ENCODE peak calls at places on chromosomes 12 and 14, in nine cellular contexts. K is CD8-positive, alpha-beta T cell; Y is Caco-2; W is stomach; H is GM12865; X is AG09319; P is GM13977; N is fibroblast of lung; L is right atrium auricular region. J is an unnamed sample.

GRCh38 chr12:95118138-95118787 is 44.8 kb upstream of the NR2C1 start:
- DNase-seq in W (no peak), N (peak; percentile 93), H (no peak), Y (no peak), X (peak; percentile 56), P (no peak), K (no peak), L (no peak), J (no peak)

GRCh38 chr14:81384900-81385299 is 15.2 kb downstream of the STON2 start:
- DNase-seq in P (no peak), L (no peak), K (no peak), W (no peak), N (peak; percentile 95), H (no peak), Y (no peak), X (peak; percentile 83), J (no peak)

GRCh38 chr12:56143870-56144269 is 8.5 kb upstream of the MYL6B start:
- DNase-seq in Y (no peak), W (no peak), L (no peak), N (no peak), X (no peak), P (no peak), H (no peak), K (no peak), J (peak; percentile 46)

GRCh38 chr12:30792648-30793499 is 38.1 kb upstream of the CAPRIN2 start:
- DNase-seq in Y (no peak), X (no peak), K (no peak), H (no peak), L (no peak), W (no peak), P (no peak), N (peak; percentile 81), J (no peak)

GRCh38 chr12:27467641-27468040 is 21.1 kb downstream of the SMCO2 start:
- DNase-seq in K (no peak), X (no peak), L (no peak), Y (no peak), H (peak; percentile 25), N (no peak), P (no peak), W (no peak), J (no peak)

GRCh38 chr14:99809864-99810854 is 16.9 kb downstream of the EML1 start:
- DNase-seq in H (no peak), P (no peak), X (no peak), K (no peak), L (peak; percentile 68), W (peak; percentile 39), Y (no peak), N (no peak), J (no peak)

GRCh38 chr12:120981407-120981921 is 3.1 kb downstream of the HNF1A start:
- DNase-seq in N (no peak), W (no peak), X (no peak), P (no peak), K (no peak), H (no peak), Y (no peak), L (no peak), J (no peak)

GRCh38 chr12:2536724-2537123 is 258.0 kb upstream of the FKBP4 start:
- DNase-seq in L (no peak), H (peak; percentile 8), K (no peak), N (no peak), P (no peak), X (no peak), W (no peak), Y (no peak), J (no peak)

GRCh38 chr12:131204416-131205311 is 251.0 kb downstream of the ADGRD1 start:
- DNase-seq in L (peak; percentile 43), Y (no peak), X (no peak), K (no peak), H (no peak), W (no peak), N (no peak), P (no peak), J (peak; percentile 77)

GRCh38 chr14:26811756-26812305 is 214.0 kb upstream of the NOVA1 start:
- DNase-seq in N (no peak), W (no peak), H (no peak), L (no peak), Y (no peak), P (no peak), K (no peak), X (no peak), J (no peak)

GRCh38 chr14:68819260-68819691 is 26.4 kb upstream of the ZFP36L1 start:
- DNase-seq in Y (peak; percentile 28), N (peak; percentile 91), P (no peak), K (no peak), L (peak; percentile 63), W (peak; percentile 50), X (no peak), H (no peak), J (no peak)

GRCh38 chr14:102654298-102654697 is 61.8 kb downstream of the RCOR1 start:
- DNase-seq in W (no peak), L (no peak), K (no peak), H (no peak), N (peak; percentile 33), Y (no peak), X (no peak), P (no peak), J (no peak)

GRCh38 chr12:42332301-42332894 is 6.4 kb downstream of the PPHLN1 start:
- DNase-seq in P (peak; percentile 54), X (peak; percentile 14), W (no peak), Y (peak; percentile 55), K (no peak), L (no peak), H (peak; percentile 64), N (peak; percentile 33), J (no peak)

DNA sequence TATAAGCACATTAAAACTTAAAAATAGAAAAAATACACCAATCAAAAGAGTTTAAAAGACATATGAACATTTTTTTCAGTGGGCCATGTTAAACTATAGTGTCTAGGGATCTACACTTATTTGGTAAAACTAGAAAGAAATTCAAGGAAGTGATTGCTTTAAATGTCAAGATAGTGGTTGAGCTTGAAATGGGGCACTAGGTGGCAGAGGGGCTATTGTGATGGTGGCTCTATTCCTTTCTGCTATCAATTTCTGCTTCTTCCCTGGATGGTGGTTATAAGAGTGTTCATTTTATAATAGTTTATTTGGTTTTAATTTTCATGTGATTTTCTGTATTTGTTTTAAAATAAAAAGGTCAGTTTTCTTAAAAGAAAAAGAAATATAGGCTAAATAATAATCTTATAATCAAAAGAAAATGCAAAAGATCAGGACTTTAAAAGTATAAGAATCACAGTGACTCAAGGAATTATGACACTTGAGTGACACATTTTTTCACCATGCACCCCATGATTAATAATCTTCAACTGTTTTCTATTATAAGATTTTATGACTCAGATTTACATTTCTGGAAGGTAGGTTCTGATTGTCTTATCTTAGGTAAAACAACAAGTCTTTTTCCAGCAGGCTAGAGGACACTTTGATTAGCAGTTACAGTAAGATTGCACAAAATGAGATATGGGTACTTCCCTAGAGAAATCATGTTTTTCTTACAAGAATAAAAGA is 137.5 kb downstream of the FSCB start:
- DNase-seq in W (no peak), P (no peak), Y (no peak), L (no peak), X (no peak), N (no peak), H (no peak), K (no peak), J (no peak)
- TF ChIP-seq CTCF in W (no peak), P (no peak), Y (peak; percentile 15), L (no peak), X (no peak), N (no peak), H (no peak), K (no peak), J (no peak)

DNA sequence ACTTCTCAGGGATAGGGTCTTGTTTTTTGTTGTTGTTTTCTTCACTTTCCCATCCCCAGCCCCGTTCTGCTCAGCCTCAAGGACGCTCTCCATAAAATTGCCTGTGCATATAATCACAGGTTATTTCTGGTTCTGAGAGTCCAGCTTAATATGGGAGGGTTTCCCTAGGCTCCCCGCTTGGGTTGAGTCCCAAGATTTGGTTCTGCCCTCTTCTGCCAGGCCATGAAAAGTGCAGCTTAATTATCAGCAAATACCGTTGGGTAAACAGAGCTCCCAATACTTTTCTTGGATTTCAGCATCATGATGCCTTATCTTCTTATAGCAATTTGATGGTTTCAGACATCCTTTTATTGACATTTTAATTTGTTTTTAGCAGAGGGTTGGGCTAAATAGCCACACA is 75.6 kb downstream of the GRIN2B start:
- DNase-seq in Y (no peak), H (no peak), P (no peak), L (no peak), X (no peak), W (no peak), N (no peak), K (no peak), J (no peak)
- TF ChIP-seq CTCF in Y (peak; percentile 13), H (no peak), P (no peak), L (no peak), X (no peak), W (no peak), N (no peak), K (no peak), J (no peak)

DNA sequence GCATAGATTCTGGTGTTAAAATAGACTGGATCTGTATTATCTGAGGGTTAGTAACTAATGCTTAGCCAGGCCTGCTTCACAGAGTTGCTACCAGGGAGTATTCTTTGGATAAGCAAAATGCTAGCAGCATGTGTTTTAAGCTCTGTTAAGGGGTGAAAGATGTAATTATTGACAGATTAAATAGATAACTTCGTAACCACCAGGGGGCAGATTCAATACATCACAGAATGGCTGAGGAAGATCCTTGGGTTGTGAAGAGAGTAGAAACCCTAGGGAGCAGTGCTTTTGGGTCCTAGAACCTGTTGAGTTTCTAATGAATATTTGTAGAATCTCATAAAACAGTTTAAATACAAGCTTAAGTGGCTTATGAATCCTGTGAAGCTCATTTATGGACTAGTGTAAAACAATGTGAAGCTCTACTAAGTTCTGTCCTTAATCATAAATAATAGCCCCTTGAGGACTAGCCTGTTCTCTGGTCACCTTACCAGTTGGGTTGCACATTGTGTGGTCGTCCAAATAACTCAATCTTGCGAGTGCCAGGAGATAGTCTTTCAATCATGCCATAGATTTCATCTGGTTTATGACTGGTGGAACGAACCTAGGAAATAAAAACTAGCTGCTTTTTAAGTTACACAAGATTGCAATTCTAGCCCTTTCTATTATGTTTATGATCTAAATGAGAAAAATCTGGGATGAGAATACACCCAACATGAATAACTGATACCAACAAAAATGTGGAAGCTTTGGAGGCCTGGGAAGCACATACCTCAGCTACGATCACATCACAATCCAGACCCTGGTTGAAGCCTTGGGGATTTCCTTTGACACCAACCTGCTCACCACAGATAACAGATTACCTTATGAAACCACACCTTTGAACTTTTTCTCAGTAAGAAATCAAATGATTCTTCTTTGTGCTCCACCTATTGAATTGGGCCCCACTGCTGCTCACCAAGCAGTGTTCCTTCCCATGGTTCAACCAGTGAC is 12.3 kb downstream of the METTL3 start:
- DNase-seq in K (no peak), N (peak; percentile 28), L (no peak), H (peak; percentile 57), X (no peak), Y (peak; percentile 70), P (peak; percentile 44), W (no peak), J (no peak)
- TF ChIP-seq CTCF in K (peak; percentile 70), N (peak; percentile 57), L (peak; percentile 63), H (peak; percentile 41), X (peak; percentile 38), Y (peak; percentile 30), P (peak; percentile 59), W (no peak), J (peak; percentile 84)

DNA sequence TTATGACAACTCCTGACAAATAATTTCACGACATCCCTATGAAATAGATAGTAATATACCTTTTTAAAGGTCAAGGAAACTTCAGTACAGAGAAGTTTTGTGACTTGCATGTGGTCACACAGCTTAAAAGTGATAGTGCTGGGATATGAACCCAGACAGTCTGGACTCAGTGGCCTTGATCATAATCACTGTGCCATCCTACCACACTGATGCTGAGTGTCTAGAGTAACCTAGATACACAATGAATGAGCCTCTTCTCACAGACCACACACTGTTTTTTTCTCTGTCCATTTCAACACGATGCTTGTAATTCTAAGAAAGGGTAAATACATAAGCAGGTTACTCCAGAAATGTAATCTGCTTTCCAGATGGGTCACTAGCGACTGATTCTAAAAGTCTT is 88.2 kb downstream of the SYNE2 start:
- DNase-seq in P (no peak), K (no peak), X (no peak), L (no peak), Y (no peak), H (no peak), W (no peak), N (no peak), J (no peak)
- TF ChIP-seq CTCF in P (no peak), K (no peak), X (no peak), L (no peak), Y (no peak), H (no peak), W (no peak), N (no peak), J (no peak)